ENCODE peak calls at places on chromosomes 2 and 18, in seven cellular contexts. E, V, L, H, R, J and B are unnamed samples.

GRCh38 chr18:42310956-42311355 is 355.9 kb downstream of the PIK3C3 start:
- DNase-seq in E (no peak), V (peak; percentile 93), L (no peak), H (no peak), R (peak; percentile 22), J (peak; percentile 81), B (no peak)

GRCh38 chr18:25334588-25334987 is 17.4 kb downstream of the ZNF521 start:
- DNase-seq in E (no peak), V (peak; percentile 18), L (no peak), H (no peak), R (no peak), J (no peak), B (no peak)

GRCh38 chr18:48776641-48777025 is 174.1 kb downstream of the SMAD7 start:
- DNase-seq in E (no peak), V (no peak), L (no peak), H (no peak), R (peak; percentile 62), J (no peak), B (no peak)

GRCh38 chr2:57869763-57870344 is 176.8 kb upstream of the VRK2 start:
- DNase-seq in E (no peak), V (no peak), L (no peak), H (no peak), R (no peak), J (no peak), B (no peak)

GRCh38 chr2:108407864-108408729 is 30.3 kb downstream of the SULT1C4 start:
- DNase-seq in E (peak; percentile 37), V (no peak), L (no peak), H (no peak), R (peak; percentile 27), J (no peak), B (no peak)

GRCh38 chr18:46630160-46630559 is 26.9 kb downstream of the LOXHD1 start:
- DNase-seq in E (peak; percentile 2), V (peak; percentile 35), L (no peak), H (no peak), R (no peak), J (no peak), B (no peak)

GRCh38 chr2:236168110-236169067 is at the start of gene GBX2:
- DNase-seq in E (peak; percentile 17), V (peak; percentile 91), L (no peak), H (peak; percentile 82), R (peak; percentile 49), J (peak; percentile 35), B (peak; percentile 94)

GRCh38 chr18:46220116-46220515 is 115.9 kb downstream of the HAUS1 start:
- DNase-seq in E (peak; percentile 92), V (no peak), L (no peak), H (no peak), R (peak; percentile 53), J (peak; percentile 43), B (no peak)

GRCh38 chr18:53796042-53796729 is 428.3 kb downstream of the MBD2 start:
- DNase-seq in E (peak; percentile 1), V (peak; percentile 33), L (no peak), H (no peak), R (peak; percentile 61), J (no peak), B (no peak)

GRCh38 chr2:167599228-167599627 is 648.2 kb downstream of the STK39 start:
- DNase-seq in E (no peak), V (no peak), L (no peak), H (no peak), R (no peak), J (no peak), B (no peak)

GRCh38 chr2:222594679-222595078 is 61.2 kb downstream of the FARSB start:
- DNase-seq in E (peak; percentile 83), V (no peak), L (no peak), H (no peak), R (peak; percentile 67), J (no peak), B (no peak)

GRCh38 chr2:26840937-26841610 is 6.9 kb upstream of the DPYSL5 start:
- DNase-seq in E (no peak), V (no peak), L (no peak), H (no peak), R (no peak), J (no peak), B (no peak)

GRCh38 chr2:144466637-144467036 is 53.3 kb downstream of the ZEB2 start:
- DNase-seq in E (no peak), V (no peak), L (no peak), H (no peak), R (no peak), J (no peak), B (no peak)

GRCh38 chr2:149613712-149614111 is 26.1 kb upstream of the MMADHC start:
- DNase-seq in E (peak; percentile 88), V (no peak), L (no peak), H (no peak), R (peak; percentile 18), J (no peak), B (no peak)

GRCh38 chr2:149612122-149612521 is 24.5 kb upstream of the MMADHC start:
- DNase-seq in E (peak; percentile 53), V (no peak), L (no peak), H (no peak), R (no peak), J (no peak), B (no peak)

GRCh38 chr2:149617057-149617456 is 29.5 kb upstream of the MMADHC start:
- DNase-seq in E (no peak), V (no peak), L (no peak), H (no peak), R (no peak), J (no peak), B (no peak)

GRCh38 chr2:149622343-149622742 is 34.8 kb upstream of the MMADHC start:
- DNase-seq in E (no peak), V (no peak), L (no peak), H (no peak), R (no peak), J (no peak), B (no peak)

GRCh38 chr2:149617476-149617875 is 29.9 kb upstream of the MMADHC start:
- DNase-seq in E (peak; percentile 66), V (no peak), L (no peak), H (no peak), R (no peak), J (no peak), B (no peak)
- H2BK5ac ChIP-seq in E (no peak overlapping the region), V (no peak overlapping the region), L (no peak overlapping the region), H (no peak overlapping the region), R (no peak overlapping the region), J (no peak overlapping the region), B (no peak overlapping the region)

GRCh38 chr2:70461414-70461813 is 92.2 kb downstream of the TGFA start:
- DNase-seq in E (no peak), V (peak; percentile 53), L (no peak), H (no peak), R (no peak), J (peak; percentile 2), B (no peak)

GRCh38 chr2:70461981-70462876 is 91.4 kb downstream of the TGFA start:
- DNase-seq in E (no peak), V (no peak), L (no peak), H (no peak), R (no peak), J (no peak), B (peak; percentile 21)

GRCh38 chr2:70458661-70459060 is 95.0 kb downstream of the TGFA start:
- DNase-seq in E (no peak), V (no peak), L (no peak), H (no peak), R (no peak), J (no peak), B (peak; percentile 4)

GRCh38 chr2:70463581-70463980 is 90.0 kb downstream of the TGFA start:
- DNase-seq in E (no peak), V (no peak), L (no peak), H (no peak), R (no peak), J (no peak), B (no peak)

DNA sequence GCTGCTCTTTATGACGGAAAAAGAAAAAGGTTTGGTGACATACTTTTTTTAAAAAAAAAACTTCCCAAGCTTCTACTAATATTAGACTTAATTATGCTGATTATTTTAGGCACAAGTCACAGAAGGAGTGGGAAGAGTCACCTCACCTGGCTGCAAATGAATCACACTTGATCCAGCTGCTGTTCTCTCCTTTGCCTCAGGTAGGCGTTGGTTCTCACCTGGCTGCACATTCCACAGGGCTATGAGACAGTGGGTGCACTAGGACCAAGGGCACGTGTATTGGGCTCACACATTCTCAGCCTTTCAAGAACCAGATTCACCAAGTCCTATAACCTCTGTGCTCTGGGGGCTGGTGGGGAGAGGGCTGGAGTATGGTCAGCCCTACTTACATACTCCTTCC is 93.3 kb downstream of the TGFA start:
- DNase-seq in E (no peak), V (peak; percentile 58), L (no peak), H (no peak), R (no peak), J (no peak), B (peak; percentile 69)
- H2BK5ac ChIP-seq in E (no peak overlapping the region), V (no peak overlapping the region), L (peak overlapping the region; percentile 45), H (no peak overlapping the region), R (no peak overlapping the region), J (no peak overlapping the region), B (no peak overlapping the region)

GRCh38 chr2:129728251-129728972 is 251.1 kb upstream of the RAB6C start:
- DNase-seq in E (no peak), V (no peak), L (no peak), H (no peak), R (no peak), J (peak; percentile 71), B (no peak)
- H2BK5ac ChIP-seq in E (no peak overlapping the region), V (no peak overlapping the region), L (no peak overlapping the region), H (no peak overlapping the region), R (no peak overlapping the region), J (no peak overlapping the region), B (no peak overlapping the region)

GRCh38 chr2:126860395-126860794 is 38.3 kb upstream of the TEX51 start:
- DNase-seq in E (no peak), V (no peak), L (no peak), H (no peak), R (no peak), J (no peak), B (no peak)
- H2BK5ac ChIP-seq in E (no peak overlapping the region), V (no peak overlapping the region), L (no peak overlapping the region), H (no peak overlapping the region), R (no peak overlapping the region), J (no peak overlapping the region), B (no peak overlapping the region)

GRCh38 chr2:44273076-44273475 is 2.2 kb upstream of the SLC3A1 start:
- DNase-seq in E (no peak), V (no peak), L (no peak), H (no peak), R (no peak), J (no peak), B (no peak)

GRCh38 chr2:44269831-44270230 is 5.4 kb upstream of the SLC3A1 start:
- DNase-seq in E (no peak), V (no peak), L (no peak), H (no peak), R (no peak), J (no peak), B (no peak)

GRCh38 chr2:44275915-44276279 is 617 bp downstream of the SLC3A1 start:
- DNase-seq in E (peak; percentile 36), V (no peak), L (no peak), H (no peak), R (peak; percentile 52), J (no peak), B (no peak)

GRCh38 chr2:44271296-44271695 is 4.0 kb upstream of the SLC3A1 start:
- DNase-seq in E (no peak), V (no peak), L (no peak), H (no peak), R (no peak), J (no peak), B (no peak)

GRCh38 chr2:44273596-44273995 is 1.7 kb upstream of the SLC3A1 start:
- DNase-seq in E (peak; percentile 34), V (no peak), L (no peak), H (no peak), R (no peak), J (no peak), B (no peak)
- H2BK5ac ChIP-seq in E (no peak overlapping the region), V (no peak overlapping the region), L (no peak overlapping the region), H (no peak overlapping the region), R (no peak overlapping the region), J (no peak overlapping the region), B (no peak overlapping the region)